ENCODE peak calls at places on chromosome 3, in four cellular contexts. B is neural crest cell, L is tibial artery, D is GOT3. S is an unnamed sample.

GRCh38 chr3:24237971-24238767 is 256.5 kb downstream of the THRB start:
- DNase-seq in B (peak; percentile 27), L (no peak), D (peak; percentile 35), S (no peak)

GRCh38 chr3:52730681-52731080 is 24.8 kb downstream of the SPCS1 start:
- DNase-seq in B (no peak), L (no peak), D (no peak), S (no peak)

GRCh38 chr3:46882377-46883015 is 5.0 kb downstream of the PTH1R start:
- DNase-seq in B (peak; percentile 34), L (peak; percentile 76), D (no peak), S (no peak)

GRCh38 chr3:155313916-155314315 is 20.4 kb upstream of the STRIT1 start:
- DNase-seq in B (no peak), L (no peak), D (no peak), S (no peak)

GRCh38 chr3:172129868-172130751 is 90.7 kb downstream of the FNDC3B start:
- DNase-seq in B (no peak), L (peak; percentile 97), D (peak; percentile 83), S (no peak)

GRCh38 chr3:49022751-49023171 is 840 bp downstream of the NDUFAF3 start:
- DNase-seq in B (no peak), L (no peak), D (no peak), S (no peak)

GRCh38 chr3:175211481-175211880 is 352.3 kb downstream of the NAALADL2 start:
- DNase-seq in B (no peak), L (no peak), D (no peak), S (no peak)

GRCh38 chr3:157131861-157132260 is 28.1 kb downstream of the CCNL1 start:
- DNase-seq in B (no peak), L (no peak), D (peak; percentile 21), S (no peak)

GRCh38 chr3:58994746-58995330 is 55.0 kb downstream of the CFAP20DC start:
- DNase-seq in B (peak; percentile 39), L (no peak), D (no peak), S (peak; percentile 40)

GRCh38 chr3:192060160-192060783 is 599.3 kb downstream of the PYDC2 start:
- DNase-seq in B (no peak), L (no peak), D (no peak), S (no peak)

GRCh38 chr3:24573576-24573975 is 78.9 kb upstream of the THRB start:
- DNase-seq in B (no peak), L (no peak), D (no peak), S (no peak)

GRCh38 chr3:16917256-16917935 is 32.6 kb downstream of the PLCL2 start:
- DNase-seq in B (no peak), L (no peak), D (no peak), S (no peak)

GRCh38 chr3:63791974-63792373 is 27.1 kb upstream of the C3orf49 start:
- DNase-seq in B (no peak), L (no peak), D (no peak), S (no peak)

GRCh38 chr3:9316881-9317341 is 45.9 kb upstream of the THUMPD3 start:
- DNase-seq in B (peak; percentile 47), L (no peak), D (no peak), S (no peak)

GRCh38 chr3:196051336-196052076 is 30.4 kb downstream of the TFRC start:
- DNase-seq in B (no peak), L (no peak), D (no peak), S (no peak)

GRCh38 chr3:134956844-134957243 is 161.8 kb downstream of the EPHB1 start:
- DNase-seq in B (no peak), L (no peak), D (no peak), S (no peak)

GRCh38 chr3:65004795-65005295 is 317.0 kb upstream of the ADAMTS9 start:
- DNase-seq in B (no peak), L (no peak), D (no peak), S (no peak)

GRCh38 chr3:82376883-82377282 is 615.4 kb upstream of the GBE1 start:
- DNase-seq in B (no peak), L (no peak), D (no peak), S (no peak)

GRCh38 chr3:28089527-28089897 is 151.9 kb upstream of the CMC1 start:
- DNase-seq in B (no peak), L (no peak), D (no peak), S (no peak)

GRCh38 chr3:4721511-4721911 is 228.4 kb downstream of the ITPR1 start:
- DNase-seq in B (no peak), L (no peak), D (no peak), S (no peak)

GRCh38 chr3:81910244-81910852 is 148.9 kb upstream of the GBE1 start:
- DNase-seq in B (peak; percentile 3), L (no peak), D (no peak), S (peak; percentile 8)

GRCh38 chr3:74603292-74603691 is 11.2 kb downstream of the CNTN3 start:
- DNase-seq in B (no peak), L (no peak), D (no peak), S (no peak)

GRCh38 chr3:44326035-44326434 is 12.5 kb upstream of the TCAIM start:
- DNase-seq in B (no peak), L (no peak), D (no peak), S (no peak)

GRCh38 chr3:140545197-140545596 is 132.7 kb upstream of the TRIM42 start:
- DNase-seq in B (no peak), L (no peak), D (no peak), S (no peak)

GRCh38 chr3:99842826-99843589 is 25.3 kb downstream of the CMSS1 start:
- DNase-seq in B (no peak), L (no peak), D (no peak), S (peak; percentile 29)

GRCh38 chr3:28240440-28240839 is 979 bp upstream of the CMC1 start:
- DNase-seq in B (no peak), L (no peak), D (no peak), S (no peak)

GRCh38 chr3:89315750-89316149 is 208.3 kb downstream of the EPHA3 start:
- DNase-seq in B (no peak), L (no peak), D (no peak), S (no peak)

GRCh38 chr3:144756704-144757440 is 785.2 kb downstream of the DIPK2A start:
- DNase-seq in B (no peak), L (no peak), D (no peak), S (no peak)

GRCh38 chr3:46482632-46483311 is 15.0 kb upstream of the RTP3 start:
- DNase-seq in B (no peak), L (no peak), D (no peak), S (no peak)

GRCh38 chr3:194029846-194030245 is 106.1 kb upstream of the HES1 start:
- DNase-seq in B (no peak), L (no peak), D (no peak), S (no peak)

GRCh38 chr3:10378742-10379141 is 57.8 kb upstream of the SEC13 start:
- DNase-seq in B (no peak), L (no peak), D (no peak), S (no peak)

GRCh38 chr3:11128682-11129632 is 25.3 kb upstream of the HRH1 start:
- DNase-seq in B (no peak), L (no peak), D (no peak), S (no peak)

GRCh38 chr3:9067352-9067975 is 104.2 kb upstream of the RAD18 start:
- DNase-seq in B (peak; percentile 43), L (no peak), D (no peak), S (peak; percentile 7)

GRCh38 chr3:42012935-42013651 is 51.2 kb upstream of the ULK4 start:
- DNase-seq in B (peak; percentile 8), L (peak; percentile 81), D (no peak), S (no peak)

GRCh38 chr3:25527796-25528195 is 99.7 kb downstream of the RARB start:
- DNase-seq in B (no peak), L (no peak), D (no peak), S (no peak)

GRCh38 chr3:101940521-101940992 is 91.2 kb downstream of the NFKBIZ start:
- DNase-seq in B (no peak), L (no peak), D (peak; percentile 7), S (no peak)